ENCODE peak calls at places on chromosomes 6 and 20, in four cellular contexts. O is stromal cell of bone marrow, W is GM10248, N is NCI-H1105. Z is an unnamed sample.

GRCh38 chr6:112130878-112131277 is 43.5 kb downstream of the FAM229B start:
- DNase-seq in W (no peak), O (no peak), N (no peak), Z (no peak)

GRCh38 chr6:88013015-88013414 is 34.6 kb upstream of the SPACA1 start:
- DNase-seq in N (no peak), O (no peak), W (no peak), Z (no peak)

GRCh38 chr6:93676506-93676905 is 257.1 kb upstream of the EPHA7 start:
- DNase-seq in O (no peak), N (no peak), W (no peak), Z (no peak)

GRCh38 chr6:44561062-44561591 is 173.6 kb downstream of the CDC5L start:
- DNase-seq in O (no peak), N (no peak), W (peak; percentile 35), Z (peak; percentile 42)

GRCh38 chr6:124433369-124434064 is 528.7 kb upstream of the RNF217 start:
- DNase-seq in O (no peak), W (no peak), N (peak; percentile 86), Z (no peak)

GRCh38 chr20:24160563-24161355 is 172.2 kb upstream of the GGTLC1 start:
- DNase-seq in W (no peak), O (peak; percentile 68), N (no peak), Z (no peak)

GRCh38 chr6:30206799-30207618 is 6.2 kb downstream of the TRIM26 start:
- DNase-seq in O (no peak), N (no peak), W (no peak), Z (no peak)

GRCh38 chr20:15475483-15475882 is 1097.8 kb downstream of the KIF16B start:
- DNase-seq in N (peak; percentile 70), W (no peak), O (no peak), Z (no peak)

GRCh38 chr6:27502508-27503435 is 29.9 kb upstream of the ZNF184 start:
- DNase-seq in N (peak; percentile 68), O (no peak), W (peak; percentile 44), Z (peak; percentile 40)

GRCh38 chr20:10699941-10700340 is 26.1 kb upstream of the JAG1 start:
- DNase-seq in W (no peak), O (no peak), N (no peak), Z (no peak)

GRCh38 chr6:98977606-98978292 is 30.0 kb upstream of the FBXL4 start:
- DNase-seq in W (no peak), O (no peak), N (peak; percentile 73), Z (no peak)

GRCh38 chr6:72238900-72239299 is 352.6 kb downstream of the RIMS1 start:
- DNase-seq in O (peak; percentile 40), W (no peak), N (no peak), Z (no peak)

GRCh38 chr20:44219287-44219686 is 8.7 kb upstream of the OSER1 start:
- DNase-seq in O (no peak), W (no peak), N (no peak), Z (no peak)

GRCh38 chr6:6332240-6332639 is 11.8 kb upstream of the F13A1 start:
- DNase-seq in W (peak; percentile 51), N (no peak), O (no peak), Z (no peak)

GRCh38 chr6:121093928-121094327 is 240.4 kb downstream of the TBC1D32 start:
- DNase-seq in W (no peak), O (peak; percentile 3), N (no peak), Z (no peak)

GRCh38 chr20:50575869-50576720 is 65.9 kb downstream of the PTPN1 start:
- DNase-seq in W (peak; percentile 65), N (no peak), O (peak; percentile 27), Z (no peak)

GRCh38 chr6:156359912-156360311 is 417.3 kb upstream of the ARID1B start:
- DNase-seq in W (no peak), O (no peak), N (no peak), Z (peak; percentile 15)

Z was measured in GM13977.